ENCODE peak calls at places on chromosome 1, in nine cellular contexts. One of them, this sample, is unnamed.

GRCh38 chr1:172898866-172899265 is 151.9 kb downstream of the TNFSF18 start:
- DNase-seq in lower lobe of right lung: no peak
- DNase-seq in tibial artery: no peak
- DNase-seq in RWPE2: no peak
- DNase-seq in PC-3: no peak
- DNase-seq in heart left ventricle: no peak
- DNase-seq in lung: no peak
- DNase-seq in hepatocyte: no peak
- DNase-seq in keratinocyte: no peak
- DNase-seq in this sample: no peak

GRCh38 chr1:112817555-112818373 is 102.6 kb upstream of the PPM1J start:
- DNase-seq in lower lobe of right lung: no peak
- DNase-seq in tibial artery: no peak
- DNase-seq in RWPE2: no peak
- DNase-seq in PC-3: no peak
- DNase-seq in heart left ventricle: no peak
- DNase-seq in lung: no peak
- DNase-seq in hepatocyte: no peak
- DNase-seq in keratinocyte: no peak
- DNase-seq in this sample: no peak

GRCh38 chr1:59833022-59833421 is 18.3 kb downstream of the HOOK1 start:
- DNase-seq in lower lobe of right lung: no peak
- DNase-seq in tibial artery: no peak
- DNase-seq in RWPE2: no peak
- DNase-seq in PC-3: no peak
- DNase-seq in heart left ventricle: no peak
- DNase-seq in lung: no peak
- DNase-seq in hepatocyte: no peak
- DNase-seq in keratinocyte: no peak
- DNase-seq in this sample: no peak

GRCh38 chr1:13892671-13893325 is 192.8 kb downstream of the PRDM2 start:
- DNase-seq in lower lobe of right lung: no peak
- DNase-seq in tibial artery: no peak
- DNase-seq in RWPE2: no peak
- DNase-seq in PC-3: no peak
- DNase-seq in heart left ventricle: no peak
- DNase-seq in lung: no peak
- DNase-seq in hepatocyte: peak; percentile 61
- DNase-seq in keratinocyte: no peak
- DNase-seq in this sample: peak; percentile 83

GRCh38 chr1:31368611-31369107 is 4.2 kb downstream of the FABP3 start:
- DNase-seq in lower lobe of right lung: no peak
- DNase-seq in tibial artery: no peak
- DNase-seq in RWPE2: no peak
- DNase-seq in PC-3: no peak
- DNase-seq in heart left ventricle: peak; percentile 68
- DNase-seq in lung: no peak
- DNase-seq in hepatocyte: no peak
- DNase-seq in keratinocyte: no peak
- DNase-seq in this sample: no peak

GRCh38 chr1:183424691-183425090 is 6.5 kb upstream of the NMNAT2 start:
- DNase-seq in lower lobe of right lung: no peak
- DNase-seq in tibial artery: no peak
- DNase-seq in RWPE2: no peak
- DNase-seq in PC-3: no peak
- DNase-seq in heart left ventricle: no peak
- DNase-seq in lung: no peak
- DNase-seq in hepatocyte: no peak
- DNase-seq in keratinocyte: no peak
- DNase-seq in this sample: no peak

GRCh38 chr1:85330711-85331290 is 54.4 kb upstream of the BCL10 start:
- DNase-seq in lower lobe of right lung: no peak
- DNase-seq in tibial artery: no peak
- DNase-seq in RWPE2: no peak
- DNase-seq in PC-3: no peak
- DNase-seq in heart left ventricle: peak; percentile 75
- DNase-seq in lung: peak; percentile 65
- DNase-seq in hepatocyte: no peak
- DNase-seq in keratinocyte: no peak
- DNase-seq in this sample: peak; percentile 75

GRCh38 chr1:3312894-3313578 is 141.4 kb upstream of the ARHGEF16 start:
- DNase-seq in lower lobe of right lung: peak; percentile 90
- DNase-seq in tibial artery: peak; percentile 98
- DNase-seq in RWPE2: peak; percentile 96
- DNase-seq in PC-3: peak; percentile 99
- DNase-seq in heart left ventricle: peak; percentile 89
- DNase-seq in lung: peak; percentile 89
- DNase-seq in hepatocyte: peak; percentile 96
- DNase-seq in keratinocyte: no peak
- DNase-seq in this sample: peak; percentile 99

GRCh38 chr1:81213279-81213678 is 587.5 kb upstream of the ADGRL2 start:
- DNase-seq in lower lobe of right lung: no peak
- DNase-seq in tibial artery: no peak
- DNase-seq in RWPE2: no peak
- DNase-seq in PC-3: no peak
- DNase-seq in heart left ventricle: no peak
- DNase-seq in lung: no peak
- DNase-seq in hepatocyte: no peak
- DNase-seq in keratinocyte: no peak
- DNase-seq in this sample: no peak

GRCh38 chr1:162530318-162530984 is 31.1 kb upstream of the UAP1 start:
- DNase-seq in lower lobe of right lung: no peak
- DNase-seq in tibial artery: no peak
- DNase-seq in RWPE2: no peak
- DNase-seq in PC-3: no peak
- DNase-seq in heart left ventricle: no peak
- DNase-seq in lung: no peak
- DNase-seq in hepatocyte: no peak
- DNase-seq in keratinocyte: no peak
- DNase-seq in this sample: no peak

GRCh38 chr1:8396912-8397406 is 79.0 kb downstream of the SLC45A1 start:
- DNase-seq in lower lobe of right lung: no peak
- DNase-seq in tibial artery: peak; percentile 81
- DNase-seq in RWPE2: no peak
- DNase-seq in PC-3: peak; percentile 97
- DNase-seq in heart left ventricle: no peak
- DNase-seq in lung: no peak
- DNase-seq in hepatocyte: peak; percentile 66
- DNase-seq in keratinocyte: peak; percentile 53
- DNase-seq in this sample: peak; percentile 83

GRCh38 chr1:24110642-24111263 is 1.2 kb downstream of the MYOM3 start:
- DNase-seq in lower lobe of right lung: peak; percentile 41
- DNase-seq in tibial artery: peak; percentile 31
- DNase-seq in RWPE2: no peak
- DNase-seq in PC-3: no peak
- DNase-seq in heart left ventricle: peak; percentile 83
- DNase-seq in lung: no peak
- DNase-seq in hepatocyte: no peak
- DNase-seq in keratinocyte: no peak
- DNase-seq in this sample: peak; percentile 58

GRCh38 chr1:202210370-202210769 is 16.8 kb downstream of the LGR6 start:
- DNase-seq in lower lobe of right lung: no peak
- DNase-seq in tibial artery: no peak
- DNase-seq in RWPE2: no peak
- DNase-seq in PC-3: no peak
- DNase-seq in heart left ventricle: no peak
- DNase-seq in lung: no peak
- DNase-seq in hepatocyte: peak; percentile 77
- DNase-seq in keratinocyte: no peak
- DNase-seq in this sample: no peak

GRCh38 chr1:40312238-40313205 is 4.6 kb downstream of the COL9A2 start:
- DNase-seq in lower lobe of right lung: peak; percentile 85
- DNase-seq in tibial artery: no peak
- DNase-seq in RWPE2: no peak
- DNase-seq in PC-3: no peak
- DNase-seq in heart left ventricle: no peak
- DNase-seq in lung: peak; percentile 51
- DNase-seq in hepatocyte: no peak
- DNase-seq in keratinocyte: no peak
- DNase-seq in this sample: peak; percentile 60

GRCh38 chr1:40944326-40944725 is 35.2 kb upstream of the CTPS1 start:
- DNase-seq in lower lobe of right lung: no peak
- DNase-seq in tibial artery: peak; percentile 51
- DNase-seq in RWPE2: no peak
- DNase-seq in PC-3: peak; percentile 64
- DNase-seq in heart left ventricle: no peak
- DNase-seq in lung: no peak
- DNase-seq in hepatocyte: no peak
- DNase-seq in keratinocyte: peak; percentile 45
- DNase-seq in this sample: peak; percentile 84

GRCh38 chr1:93111065-93111464 is 32.0 kb downstream of the MTF2 start:
- DNase-seq in lower lobe of right lung: no peak
- DNase-seq in tibial artery: no peak
- DNase-seq in RWPE2: no peak
- DNase-seq in PC-3: no peak
- DNase-seq in heart left ventricle: no peak
- DNase-seq in lung: no peak
- DNase-seq in hepatocyte: no peak
- DNase-seq in keratinocyte: no peak
- DNase-seq in this sample: peak; percentile 21

GRCh38 chr1:156421062-156421938 is 52.3 kb downstream of the RHBG start:
- DNase-seq in lower lobe of right lung: peak; percentile 76
- DNase-seq in tibial artery: peak; percentile 58
- DNase-seq in RWPE2: peak; percentile 77
- DNase-seq in PC-3: peak; percentile 49
- DNase-seq in heart left ventricle: peak; percentile 82
- DNase-seq in lung: peak; percentile 75
- DNase-seq in hepatocyte: peak; percentile 85
- DNase-seq in keratinocyte: no peak
- DNase-seq in this sample: peak; percentile 98

GRCh38 chr1:4825841-4826450 is 171.5 kb downstream of the AJAP1 start:
- DNase-seq in lower lobe of right lung: no peak
- DNase-seq in tibial artery: no peak
- DNase-seq in RWPE2: no peak
- DNase-seq in PC-3: peak; percentile 41
- DNase-seq in heart left ventricle: no peak
- DNase-seq in lung: peak; percentile 23
- DNase-seq in hepatocyte: peak; percentile 43
- DNase-seq in keratinocyte: no peak
- DNase-seq in this sample: no peak

GRCh38 chr1:158353333-158354038 is at the start of gene CD1E:
- DNase-seq in lower lobe of right lung: no peak
- DNase-seq in tibial artery: no peak
- DNase-seq in RWPE2: no peak
- DNase-seq in PC-3: no peak
- DNase-seq in heart left ventricle: no peak
- DNase-seq in lung: no peak
- DNase-seq in hepatocyte: no peak
- DNase-seq in keratinocyte: no peak
- DNase-seq in this sample: no peak
- TF ChIP-seq CTCF in lower lobe of right lung: no peak
- TF ChIP-seq CTCF in tibial artery: no peak
- TF ChIP-seq CTCF in RWPE2: no peak
- TF ChIP-seq CTCF in PC-3: no peak
- TF ChIP-seq CTCF in heart left ventricle: no peak
- TF ChIP-seq CTCF in lung: no peak
- TF ChIP-seq CTCF in hepatocyte: no peak
- TF ChIP-seq CTCF in keratinocyte: no peak
- TF ChIP-seq CTCF in this sample: no peak

GRCh38 chr1:18928985-18929384 is 26.6 kb upstream of the ALDH4A1 start:
- DNase-seq in lower lobe of right lung: no peak
- DNase-seq in tibial artery: no peak
- DNase-seq in RWPE2: no peak
- DNase-seq in PC-3: no peak
- DNase-seq in heart left ventricle: no peak
- DNase-seq in lung: no peak
- DNase-seq in hepatocyte: no peak
- DNase-seq in keratinocyte: no peak
- DNase-seq in this sample: no peak
- H3K4me1 ChIP-seq in lower lobe of right lung: peaks cover 80% of the 10 kb centered on the region
- H3K4me1 ChIP-seq in tibial artery: peaks cover 74% of the 10 kb centered on the region
- H3K4me1 ChIP-seq in RWPE2: peaks cover 52% of the 10 kb centered on the region
- H3K4me1 ChIP-seq in PC-3: peaks cover 76% of the 10 kb centered on the region
- H3K4me1 ChIP-seq in heart left ventricle: peaks cover 39% of the 10 kb centered on the region
- H3K4me1 ChIP-seq in lung: peaks cover 3% of the 10 kb centered on the region
- H3K4me1 ChIP-seq in hepatocyte: peaks cover 7% of the 10 kb centered on the region
- H3K4me1 ChIP-seq in keratinocyte: peaks cover 85% of the 10 kb centered on the region
- H3K4me1 ChIP-seq in this sample: peaks cover 40% of the 10 kb centered on the region

DNA sequence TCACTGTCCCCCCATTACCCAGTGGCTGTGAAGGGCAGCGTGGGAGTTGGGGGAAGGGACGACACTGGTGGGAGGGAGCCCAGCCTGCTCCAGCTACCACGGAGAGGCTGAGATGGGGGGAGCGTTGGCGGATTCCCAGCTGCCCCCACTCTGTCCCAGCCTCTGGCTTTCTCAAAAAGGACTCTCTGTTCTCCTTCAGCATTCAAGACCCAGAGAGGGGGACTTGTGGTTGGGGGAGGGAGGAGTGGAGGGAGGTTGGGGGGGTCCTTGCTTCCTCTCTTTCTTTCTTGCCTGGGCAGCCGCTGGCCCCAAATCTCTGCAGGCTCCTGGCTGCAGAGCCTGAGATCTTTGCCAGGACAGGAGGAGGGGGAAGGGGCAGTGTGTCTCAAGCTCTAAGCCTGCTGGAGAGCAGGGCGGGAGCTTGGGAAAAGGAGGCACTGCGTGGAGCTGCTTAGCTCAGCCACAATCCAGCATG is 2.2 kb downstream of the ATP1A2 start:
- DNase-seq in lower lobe of right lung: no peak
- DNase-seq in tibial artery: peak; percentile 38
- DNase-seq in RWPE2: no peak
- DNase-seq in PC-3: no peak
- DNase-seq in heart left ventricle: peak; percentile 60
- DNase-seq in lung: peak; percentile 33
- DNase-seq in hepatocyte: peak; percentile 65
- DNase-seq in keratinocyte: no peak
- DNase-seq in this sample: peak; percentile 88
- H3K4me3 ChIP-seq in lower lobe of right lung: no peak overlapping the region
- H3K4me3 ChIP-seq in tibial artery: peak overlapping the region; percentile 66
- H3K4me3 ChIP-seq in RWPE2: no peak overlapping the region
- H3K4me3 ChIP-seq in PC-3: no peak overlapping the region
- H3K4me3 ChIP-seq in heart left ventricle: peak overlapping the region; percentile 73
- H3K4me3 ChIP-seq in lung: no peak overlapping the region
- H3K4me3 ChIP-seq in hepatocyte: no peak overlapping the region
- H3K4me3 ChIP-seq in keratinocyte: no peak overlapping the region
- H3K4me3 ChIP-seq in this sample: no peak overlapping the region

DNA sequence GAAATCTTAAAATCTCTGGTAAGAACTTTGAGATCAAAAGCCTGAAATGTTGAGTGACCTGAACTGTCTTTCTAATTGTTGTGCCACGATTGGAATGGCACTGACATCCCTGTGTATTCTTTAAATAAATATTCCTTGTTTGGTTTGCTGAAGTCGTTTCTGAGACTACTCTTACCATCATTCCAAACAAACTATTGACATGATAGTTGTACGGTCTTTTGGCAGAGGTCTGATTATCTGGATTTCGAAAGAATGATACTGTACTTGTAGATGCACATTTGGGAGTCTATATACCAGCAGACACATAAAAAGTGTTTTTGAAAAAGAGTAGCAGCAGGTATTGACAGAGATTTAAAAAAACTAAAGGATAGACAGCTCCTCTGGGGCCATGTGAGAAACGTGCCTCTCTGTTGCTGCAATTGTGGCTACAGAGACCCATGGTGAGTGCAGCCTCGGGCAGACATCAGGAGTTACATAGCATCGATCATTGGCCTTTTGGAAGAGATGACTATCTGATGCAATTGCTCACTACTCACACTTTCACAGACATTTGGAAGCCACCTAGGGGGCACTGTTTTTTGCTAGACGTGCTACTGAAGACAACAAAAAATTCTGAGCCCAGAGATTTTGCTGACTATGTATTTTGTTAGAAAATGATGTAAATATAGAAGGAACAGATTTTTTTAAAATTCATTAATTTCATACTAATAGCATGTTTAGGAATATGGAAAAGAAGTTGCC is 464.5 kb downstream of the KCNT2 start:
- DNase-seq in lower lobe of right lung: no peak
- DNase-seq in tibial artery: no peak
- DNase-seq in RWPE2: no peak
- DNase-seq in PC-3: peak; percentile 19
- DNase-seq in heart left ventricle: no peak
- DNase-seq in lung: no peak
- DNase-seq in hepatocyte: no peak
- DNase-seq in keratinocyte: no peak
- DNase-seq in this sample: no peak
- TF ChIP-seq CTCF in lower lobe of right lung: no peak
- TF ChIP-seq CTCF in tibial artery: no peak
- TF ChIP-seq CTCF in RWPE2: no peak
- TF ChIP-seq CTCF in PC-3: peak; percentile 45
- TF ChIP-seq CTCF in heart left ventricle: no peak
- TF ChIP-seq CTCF in lung: no peak
- TF ChIP-seq CTCF in hepatocyte: peak; percentile 10
- TF ChIP-seq CTCF in keratinocyte: no peak
- TF ChIP-seq CTCF in this sample: peak; percentile 24

This sample was measured in osteoblast.